ENCODE peak calls at places on chromosomes 4 and X, in eight cellular contexts. W, Y, J, X, O, F, H and K are unnamed samples.

GRCh38 chrX:65993332-65993731 is 46.5 kb downstream of the VSIG4 start:
- DNase-seq in W (no peak), Y (no peak), J (no peak), X (no peak), O (no peak), F (no peak), H (no peak), K (no peak)

GRCh38 chr4:147714575-147715401 is 17.1 kb upstream of the ARHGAP10 start:
- DNase-seq in W (no peak), Y (no peak), J (no peak), X (peak), O (no peak), F (no peak), H (peak), K (no peak)

GRCh38 chr4:140756292-140757219 is at the start of gene TBC1D9:
- DNase-seq in W (peak), Y (peak), J (peak), X (peak), O (peak), F (peak), H (peak), K (no peak)

GRCh38 chr4:94504545-94504944 is 52.8 kb downstream of the PDLIM5 start:
- DNase-seq in W (no peak), Y (no peak), J (no peak), X (no peak), O (no peak), F (no peak), H (no peak), K (no peak)

GRCh38 chr4:66572949-66573348 is 902.7 kb upstream of the EPHA5 start:
- DNase-seq in W (peak), Y (peak), J (no peak), X (peak), O (no peak), F (no peak), H (peak), K (no peak)

GRCh38 chrX:132876509-132876837 is 82.0 kb downstream of the HS6ST2 start:
- DNase-seq in W (no peak), Y (no peak), J (no peak), X (no peak), O (no peak), F (no peak), H (no peak), K (no peak)

GRCh38 chr4:60389636-60390035 is 810.5 kb upstream of the ADGRL3 start:
- DNase-seq in W (no peak), Y (no peak), J (no peak), X (no peak), O (no peak), F (no peak), H (no peak), K (no peak)

GRCh38 chrX:22818061-22818460 is 181.7 kb upstream of the DDX53 start:
- DNase-seq in W (peak), Y (peak), J (no peak), X (no peak), O (no peak), F (no peak), H (peak), K (no peak)

GRCh38 chrX:68898661-68899060 is 69.8 kb downstream of the EFNB1 start:
- DNase-seq in W (no peak), Y (no peak), J (no peak), X (no peak), O (no peak), F (no peak), H (no peak), K (no peak)

GRCh38 chr4:86791126-86791525 is 58.1 kb downstream of the SLC10A6 start:
- DNase-seq in W (no peak), Y (no peak), J (no peak), X (no peak), O (no peak), F (no peak), H (no peak), K (no peak)

GRCh38 chr4:135732448-135732847 is 1530.9 kb upstream of the PABPC4L start:
- DNase-seq in W (no peak), Y (no peak), J (no peak), X (no peak), O (no peak), F (no peak), H (no peak), K (no peak)

GRCh38 chr4:82017680-82018079 is 356.1 kb downstream of the HNRNPD start:
- DNase-seq in W (peak), Y (peak), J (no peak), X (peak), O (no peak), F (no peak), H (peak), K (no peak)

GRCh38 chr4:26081795-26082498 is 167.9 kb downstream of the SMIM20 start:
- DNase-seq in W (peak), Y (no peak), J (no peak), X (no peak), O (no peak), F (no peak), H (peak), K (no peak)

GRCh38 chrX:16839852-16840460 is 30.2 kb downstream of the RBBP7 start:
- DNase-seq in W (no peak), Y (peak), J (no peak), X (peak), O (no peak), F (no peak), H (peak), K (no peak)

GRCh38 chrX:3939967-3940610 is 226.6 kb upstream of the PRKX start:
- DNase-seq in W (peak), Y (no peak), J (no peak), X (no peak), O (no peak), F (no peak), H (peak), K (no peak)

GRCh38 chr4:8741513-8742226 is 130.0 kb downstream of the HMX1 start:
- DNase-seq in W (no peak), Y (no peak), J (peak), X (no peak), O (no peak), F (no peak), H (no peak), K (no peak)

GRCh38 chr4:38516194-38516593 is 147.8 kb upstream of the KLF3 start:
- DNase-seq in W (no peak), Y (no peak), J (no peak), X (no peak), O (no peak), F (no peak), H (no peak), K (no peak)

GRCh38 chr4:145878501-145879435 is 59.9 kb downstream of the ZNF827 start:
- DNase-seq in W (no peak), Y (peak), J (no peak), X (peak), O (no peak), F (no peak), H (no peak), K (no peak)

GRCh38 chr4:136650541-136651277 is 881.6 kb downstream of the PCDH18 start:
- DNase-seq in W (no peak), Y (no peak), J (no peak), X (peak), O (no peak), F (no peak), H (no peak), K (no peak)

GRCh38 chr4:177450421-177451107 is 8.3 kb upstream of the AGA start:
- DNase-seq in W (no peak), Y (no peak), J (no peak), X (no peak), O (no peak), F (no peak), H (peak), K (no peak)

GRCh38 chrX:49184294-49185061 is 1.7 kb downstream of the PRICKLE3 start:
- DNase-seq in W (peak), Y (peak), J (peak), X (peak), O (no peak), F (peak), H (peak), K (no peak)

GRCh38 chr4:10154241-10154640 is 37.6 kb upstream of the WDR1 start:
- DNase-seq in W (no peak), Y (no peak), J (no peak), X (no peak), O (no peak), F (no peak), H (no peak), K (no peak)